ENCODE peak calls at places on chromosomes 1 and 21, in six cellular contexts. One of them, this sample, is unnamed.
A peak's percentile ranks its signal among the peaks of the same experiment; 100 is the strongest.

GRCh38 chr21:45592208-45592619 is 50.0 kb upstream of the SLC19A1 start:
- DNase-seq in prostate gland: no peak
- DNase-seq in K562: peak; percentile 42
- DNase-seq in thyroid gland: no peak
- DNase-seq in uterus: no peak
- DNase-seq in heart left ventricle: no peak
- DNase-seq in this sample: no peak

GRCh38 chr1:225437710-225438437 is 10.0 kb upstream of the LBR start:
- DNase-seq in thyroid gland: no peak
- DNase-seq in prostate gland: no peak
- DNase-seq in K562: peak; percentile 53
- DNase-seq in uterus: no peak
- DNase-seq in heart left ventricle: no peak
- DNase-seq in this sample: no peak

GRCh38 chr21:40335689-40336088 is 468.5 kb downstream of the PCP4 start:
- DNase-seq in prostate gland: no peak
- DNase-seq in uterus: no peak
- DNase-seq in heart left ventricle: no peak
- DNase-seq in thyroid gland: no peak
- DNase-seq in K562: no peak
- DNase-seq in this sample: no peak

GRCh38 chr1:224585051-224585450 is 31.1 kb upstream of the CNIH3 start:
- DNase-seq in thyroid gland: no peak
- DNase-seq in prostate gland: no peak
- DNase-seq in uterus: no peak
- DNase-seq in K562: no peak
- DNase-seq in heart left ventricle: no peak
- DNase-seq in this sample: no peak

GRCh38 chr1:151060241-151061011 is at the start of gene MLLT11:
- DNase-seq in prostate gland: peak; percentile 19
- DNase-seq in thyroid gland: peak; percentile 35
- DNase-seq in heart left ventricle: no peak
- DNase-seq in uterus: peak; percentile 68
- DNase-seq in K562: peak; percentile 40
- DNase-seq in this sample: peak; percentile 58

GRCh38 chr1:150365945-150366344 is 2.0 kb downstream of the RPRD2 start:
- DNase-seq in K562: no peak
- DNase-seq in thyroid gland: no peak
- DNase-seq in prostate gland: no peak
- DNase-seq in uterus: no peak
- DNase-seq in heart left ventricle: no peak
- DNase-seq in this sample: no peak

GRCh38 chr21:28235169-28235892 is 757.3 kb downstream of the LTN1 start:
- DNase-seq in thyroid gland: no peak
- DNase-seq in heart left ventricle: no peak
- DNase-seq in prostate gland: no peak
- DNase-seq in K562: no peak
- DNase-seq in uterus: no peak
- DNase-seq in this sample: no peak

GRCh38 chr1:41241748-41242644 is at the start of gene SCMH1:
- DNase-seq in heart left ventricle: peak; percentile 79
- DNase-seq in uterus: peak; percentile 53
- DNase-seq in thyroid gland: peak; percentile 54
- DNase-seq in K562: peak; percentile 96
- DNase-seq in prostate gland: peak; percentile 27
- DNase-seq in this sample: peak; percentile 50

GRCh38 chr1:89407355-89407754 is 43.5 kb downstream of the GBP6 start:
- DNase-seq in prostate gland: no peak
- DNase-seq in heart left ventricle: no peak
- DNase-seq in thyroid gland: no peak
- DNase-seq in uterus: no peak
- DNase-seq in K562: no peak
- DNase-seq in this sample: peak; percentile 18

GRCh38 chr1:156859523-156860112 is 701 bp upstream of the INSRR start:
- DNase-seq in K562: no peak
- DNase-seq in prostate gland: no peak
- DNase-seq in uterus: peak; percentile 32
- DNase-seq in thyroid gland: no peak
- DNase-seq in heart left ventricle: no peak
- DNase-seq in this sample: no peak

GRCh38 chr1:204466416-204467405 is 27.9 kb downstream of the PIK3C2B start:
- DNase-seq in prostate gland: no peak
- DNase-seq in K562: no peak
- DNase-seq in heart left ventricle: no peak
- DNase-seq in uterus: no peak
- DNase-seq in thyroid gland: peak; percentile 89
- DNase-seq in this sample: no peak

GRCh38 chr1:204463125-204464060 is 31.2 kb downstream of the PIK3C2B start:
- DNase-seq in uterus: no peak
- DNase-seq in prostate gland: no peak
- DNase-seq in K562: peak; percentile 51
- DNase-seq in thyroid gland: no peak
- DNase-seq in heart left ventricle: no peak
- DNase-seq in this sample: no peak

GRCh38 chr1:204464174-204464573 is 30.4 kb downstream of the PIK3C2B start:
- DNase-seq in thyroid gland: no peak
- DNase-seq in heart left ventricle: no peak
- DNase-seq in K562: no peak
- DNase-seq in uterus: no peak
- DNase-seq in prostate gland: no peak
- DNase-seq in this sample: no peak

GRCh38 chr1:204464701-204465100 is 29.9 kb downstream of the PIK3C2B start:
- DNase-seq in thyroid gland: no peak
- DNase-seq in K562: no peak
- DNase-seq in uterus: no peak
- DNase-seq in heart left ventricle: no peak
- DNase-seq in prostate gland: no peak
- DNase-seq in this sample: no peak

GRCh38 chr1:204465469-204466415 is 28.9 kb downstream of the PIK3C2B start:
- DNase-seq in prostate gland: no peak
- DNase-seq in K562: peak; percentile 74
- DNase-seq in thyroid gland: no peak
- DNase-seq in uterus: no peak
- DNase-seq in heart left ventricle: no peak
- DNase-seq in this sample: peak; percentile 46
- TF ChIP-seq POLR2A in prostate gland: no peak
- TF ChIP-seq POLR2A in K562: no peak
- TF ChIP-seq POLR2A in thyroid gland: no peak
- TF ChIP-seq POLR2A in uterus: no peak
- TF ChIP-seq POLR2A in heart left ventricle: no peak
- TF ChIP-seq POLR2A in this sample: no peak

GRCh38 chr21:35002879-35003722 is 46.0 kb downstream of the RUNX1 start:
- DNase-seq in K562: no peak
- DNase-seq in prostate gland: no peak
- DNase-seq in uterus: no peak
- DNase-seq in thyroid gland: no peak
- DNase-seq in heart left ventricle: no peak
- DNase-seq in this sample: no peak
- H3K27ac ChIP-seq in K562: peak overlapping the region; percentile 20
- H3K27ac ChIP-seq in prostate gland: no peak overlapping the region
- H3K27ac ChIP-seq in uterus: no peak overlapping the region
- H3K27ac ChIP-seq in thyroid gland: no peak overlapping the region
- H3K27ac ChIP-seq in heart left ventricle: no peak overlapping the region
- H3K27ac ChIP-seq in this sample: no peak overlapping the region

GRCh38 chr1:49160677-49161076 is 384.0 kb upstream of the BEND5 start:
- DNase-seq in K562: no peak
- DNase-seq in prostate gland: no peak
- DNase-seq in thyroid gland: no peak
- DNase-seq in uterus: no peak
- DNase-seq in heart left ventricle: no peak
- DNase-seq in this sample: no peak

GRCh38 chr1:49163041-49163440 is 386.4 kb upstream of the BEND5 start:
- DNase-seq in K562: no peak
- DNase-seq in uterus: no peak
- DNase-seq in heart left ventricle: no peak
- DNase-seq in prostate gland: no peak
- DNase-seq in thyroid gland: no peak
- DNase-seq in this sample: no peak
- H3K9me3 ChIP-seq in K562: no peaks in the 10 kb centered on the region
- H3K9me3 ChIP-seq in uterus: no peaks in the 10 kb centered on the region
- H3K9me3 ChIP-seq in heart left ventricle: no peaks in the 10 kb centered on the region
- H3K9me3 ChIP-seq in prostate gland: no peaks in the 10 kb centered on the region
- H3K9me3 ChIP-seq in thyroid gland: no peaks in the 10 kb centered on the region
- H3K9me3 ChIP-seq in this sample: no peaks in the 10 kb centered on the region

DNA sequence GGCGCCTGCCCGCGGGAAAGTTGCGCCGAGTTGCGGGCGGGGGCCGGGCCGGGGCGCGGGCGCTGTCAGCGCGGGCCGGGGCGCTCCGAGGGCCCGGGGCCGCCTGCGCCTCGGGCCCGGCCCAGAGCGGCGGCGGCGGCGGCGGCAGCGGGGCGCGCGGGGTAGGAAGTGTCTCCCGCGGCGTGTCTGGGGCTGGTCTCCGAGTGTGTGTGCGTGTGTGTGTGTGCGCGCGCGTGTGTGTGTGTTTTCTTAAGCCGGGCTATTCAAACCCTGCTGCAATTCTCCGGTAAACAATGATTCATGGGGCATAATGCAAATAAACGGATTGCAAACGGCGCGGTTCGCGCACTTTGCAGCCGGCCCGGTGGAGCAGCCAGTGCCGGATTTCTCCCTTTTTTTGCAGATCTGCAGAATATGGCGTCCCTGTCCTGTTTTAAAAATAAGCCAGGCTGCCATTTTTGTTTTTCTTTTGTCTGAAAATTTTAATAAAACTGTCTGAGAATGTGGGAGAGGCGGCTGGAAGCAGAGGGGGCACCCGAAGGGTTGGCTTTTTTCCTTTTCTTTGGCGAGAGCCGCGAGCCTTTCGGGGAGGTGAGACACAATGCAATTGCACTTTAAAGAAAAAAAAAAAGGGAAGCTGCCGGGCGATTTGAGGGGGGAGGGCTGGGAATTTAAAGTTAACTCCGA is 552 bp downstream of the ZNF362 start:
- DNase-seq in K562: no peak
- DNase-seq in uterus: peak; percentile 51
- DNase-seq in prostate gland: peak; percentile 74
- DNase-seq in thyroid gland: peak; percentile 56
- DNase-seq in heart left ventricle: peak; percentile 77
- DNase-seq in this sample: peak; percentile 63
- TF ChIP-seq POLR2A in K562: no peak
- TF ChIP-seq POLR2A in uterus: no peak
- TF ChIP-seq POLR2A in prostate gland: peak; percentile 34
- TF ChIP-seq POLR2A in thyroid gland: no peak
- TF ChIP-seq POLR2A in heart left ventricle: no peak
- TF ChIP-seq POLR2A in this sample: no peak

GRCh38 chr1:26541431-26541815 is 11.9 kb downstream of the RPS6KA1 start:
- DNase-seq in prostate gland: no peak
- DNase-seq in thyroid gland: no peak
- DNase-seq in uterus: no peak
- DNase-seq in K562: no peak
- DNase-seq in heart left ventricle: no peak
- DNase-seq in this sample: no peak
- H3K27ac ChIP-seq in prostate gland: no peak overlapping the region
- H3K27ac ChIP-seq in thyroid gland: no peak overlapping the region
- H3K27ac ChIP-seq in uterus: no peak overlapping the region
- H3K27ac ChIP-seq in K562: peak overlapping the region; percentile 63
- H3K27ac ChIP-seq in heart left ventricle: peak overlapping the region; percentile 47
- H3K27ac ChIP-seq in this sample: peak overlapping the region; percentile 65